ENCODE peak calls at places on chromosomes 16 and 17, in eight cellular contexts. H, U, X, I, K, M, P and D are unnamed samples.

GRCh38 chr16:84155226-84155625 is 10.1 kb downstream of the DNAAF1 start:
- DNase-seq in K (no peak), U (no peak), H (no peak), M (no peak), I (no peak), P (no peak), X (no peak), D (no peak)

GRCh38 chr16:85661131-85662035 is 27.4 kb downstream of the GINS2 start:
- DNase-seq in P (no peak), I (no peak), U (no peak), M (no peak), H (no peak), K (no peak), X (no peak), D (no peak)

GRCh38 chr16:17426451-17426850 is 44.3 kb downstream of the XYLT1 start:
- DNase-seq in K (no peak), X (no peak), H (no peak), U (no peak), M (no peak), I (no peak), P (no peak), D (no peak)

GRCh38 chr17:38428643-38429371 is 543 bp downstream of the ARHGAP23 start:
- DNase-seq in U (peak; percentile 74), M (peak; percentile 90), H (no peak), I (no peak), K (peak; percentile 72), P (peak; percentile 58), X (no peak), D (peak; percentile 58)

GRCh38 chr17:79612468-79613194 is 1.8 kb upstream of the RBFOX3 start:
- DNase-seq in X (no peak), I (peak; percentile 29), M (no peak), P (peak; percentile 92), U (no peak), H (no peak), K (peak; percentile 94), D (no peak)

GRCh38 chr17:40482722-40483121 is 18.7 kb downstream of the TNS4 start:
- DNase-seq in H (no peak), K (no peak), U (no peak), I (peak; percentile 65), M (no peak), X (no peak), P (no peak), D (no peak)

GRCh38 chr16:85554791-85555548 is 58.2 kb upstream of the GSE1 start:
- DNase-seq in I (peak; percentile 46), X (no peak), U (peak; percentile 87), K (peak; percentile 38), P (peak; percentile 62), H (peak; percentile 24), M (peak; percentile 92), D (peak; percentile 43)

GRCh38 chr16:79090966-79091365 is 509.6 kb downstream of the MAF start:
- DNase-seq in I (no peak), X (no peak), H (no peak), K (no peak), U (no peak), P (no peak), M (no peak), D (no peak)

GRCh38 chr17:33871720-33872535 is 383.2 kb upstream of the CCL2 start:
- DNase-seq in K (no peak), I (peak; percentile 40), X (no peak), H (no peak), U (no peak), M (no peak), P (no peak), D (no peak)

GRCh38 chr17:77899494-77899893 is 59.0 kb upstream of the TNRC6C start:
- DNase-seq in I (no peak), K (no peak), P (peak; percentile 1), X (no peak), M (peak; percentile 47), U (no peak), H (no peak), D (no peak)

GRCh38 chr17:69500911-69501429 is 86.5 kb downstream of the MAP2K6 start:
- DNase-seq in M (no peak), U (no peak), X (no peak), K (no peak), H (no peak), I (no peak), P (no peak), D (peak; percentile 20)
- H3K27ac ChIP-seq in M (peak overlapping the region; percentile 36), U (peak overlapping the region; percentile 90), X (peak overlapping the region; percentile 80), K (peak overlapping the region; percentile 75), H (no peak overlapping the region), I (no peak overlapping the region), P (no peak overlapping the region), D (peak overlapping the region; percentile 3)

DNA sequence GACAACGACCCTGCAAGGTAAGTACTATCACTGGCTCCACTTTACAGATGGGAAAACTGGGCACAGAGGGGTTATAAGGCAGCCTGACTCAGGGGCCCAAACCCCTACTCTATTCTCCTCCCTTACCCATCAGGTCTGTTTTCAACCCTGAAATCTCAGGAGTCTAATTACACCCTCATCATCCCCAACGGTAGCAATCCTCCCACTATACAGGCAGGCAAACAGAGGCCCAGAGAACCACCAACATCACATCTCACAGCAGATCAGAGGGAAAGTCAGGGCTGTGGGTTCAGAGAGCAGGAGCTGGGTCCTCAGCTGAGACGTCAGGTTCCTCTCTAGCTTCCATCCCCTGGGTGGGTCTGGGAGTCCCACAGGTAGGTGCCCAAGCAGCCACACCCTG is 16.5 kb downstream of the JUP start:
- DNase-seq in H (no peak), X (no peak), M (no peak), U (no peak), K (no peak), P (no peak), I (no peak), D (no peak)
- H3K27ac ChIP-seq in H (no peak overlapping the region), X (no peak overlapping the region), M (no peak overlapping the region), U (no peak overlapping the region), K (no peak overlapping the region), P (no peak overlapping the region), I (no peak overlapping the region), D (no peak overlapping the region)

GRCh38 chr16:15854061-15854460 is 2.8 kb downstream of the MYH11 start:
- DNase-seq in U (no peak), P (no peak), K (no peak), M (no peak), X (no peak), H (no peak), I (no peak), D (no peak)

GRCh38 chr16:15856217-15856616 is 611 bp downstream of the MYH11 start:
- DNase-seq in K (no peak), M (no peak), H (no peak), U (no peak), X (no peak), I (no peak), P (no peak), D (no peak)

GRCh38 chr16:15856901-15857778 is at the start of gene MYH11:
- DNase-seq in H (no peak), M (peak; percentile 85), I (peak; percentile 31), X (no peak), K (peak; percentile 83), U (peak; percentile 13), P (peak; percentile 71), D (no peak)

GRCh38 chr16:15854906-15855703 is 1.7 kb downstream of the MYH11 start:
- DNase-seq in I (no peak), U (no peak), P (no peak), H (no peak), M (peak; percentile 89), K (no peak), X (no peak), D (no peak)

GRCh38 chr16:15855704-15856003 is 1.2 kb downstream of the MYH11 start:
- DNase-seq in H (no peak), U (no peak), X (no peak), I (no peak), M (no peak), P (no peak), K (no peak), D (no peak)
- H3K27ac ChIP-seq in H (no peak overlapping the region), U (no peak overlapping the region), X (no peak overlapping the region), I (no peak overlapping the region), M (peak overlapping the region; percentile 97), P (no peak overlapping the region), K (no peak overlapping the region), D (no peak overlapping the region)

GRCh38 chr16:67244387-67245188 is 2.7 kb downstream of the FHOD1 start:
- DNase-seq in M (peak; percentile 86), K (no peak), P (no peak), X (no peak), U (peak; percentile 97), H (peak; percentile 61), I (peak; percentile 85), D (no peak)

GRCh38 chr16:67245674-67246080 is 1.6 kb downstream of the FHOD1 start:
- DNase-seq in M (no peak), K (no peak), I (peak; percentile 60), H (no peak), P (no peak), U (no peak), X (no peak), D (no peak)

GRCh38 chr16:67242138-67242730 is 5.0 kb downstream of the FHOD1 start:
- DNase-seq in K (no peak), M (no peak), U (no peak), H (no peak), P (no peak), X (no peak), I (no peak), D (no peak)

GRCh38 chr16:67245189-67245585 is 2.1 kb downstream of the FHOD1 start:
- DNase-seq in M (no peak), P (no peak), X (no peak), K (no peak), I (no peak), U (no peak), H (no peak), D (no peak)

GRCh38 chr16:67243481-67243880 is 3.8 kb downstream of the FHOD1 start:
- DNase-seq in P (no peak), M (no peak), X (no peak), H (no peak), K (no peak), I (no peak), U (no peak), D (no peak)
- H3K27ac ChIP-seq in P (no peak overlapping the region), M (peak overlapping the region; percentile 83), X (peak overlapping the region; percentile 12), H (peak overlapping the region; percentile 90), K (no peak overlapping the region), I (peak overlapping the region; percentile 43), U (no peak overlapping the region), D (peak overlapping the region; percentile 82)

DNA sequence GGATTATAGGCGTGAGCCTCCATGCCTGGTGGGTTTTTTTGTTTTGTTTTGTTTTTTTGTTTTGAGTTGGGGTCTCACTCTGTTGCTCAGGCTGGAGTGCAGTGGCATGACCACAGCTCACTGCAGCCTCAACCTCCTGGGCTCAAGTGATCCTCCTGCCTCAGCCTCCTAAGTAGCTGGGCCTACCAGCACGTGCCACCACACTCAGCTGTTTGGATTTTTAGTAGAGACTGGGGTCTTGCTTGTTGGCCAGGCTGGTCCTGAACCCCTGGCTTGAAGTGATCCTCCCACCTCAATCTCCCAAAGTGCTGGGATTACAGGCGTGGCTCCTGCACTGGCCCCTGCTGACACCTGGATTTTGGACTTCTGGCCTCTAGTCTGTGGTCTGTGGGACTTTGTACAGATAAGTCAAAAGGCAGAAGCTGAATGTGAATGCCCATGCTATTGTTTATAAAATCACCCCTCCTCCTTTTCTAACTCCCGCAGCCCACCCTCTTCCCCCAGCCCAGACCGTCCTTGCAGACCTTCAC is 5.7 kb downstream of the SNAI3 start:
- DNase-seq in X (no peak), H (no peak), M (no peak), P (no peak), U (no peak), K (no peak), I (no peak), D (no peak)
- H3K27ac ChIP-seq in X (no peak overlapping the region), H (no peak overlapping the region), M (no peak overlapping the region), P (no peak overlapping the region), U (no peak overlapping the region), K (no peak overlapping the region), I (no peak overlapping the region), D (no peak overlapping the region)